ENCODE peak calls at places on chromosomes 16 and 17, in seven cellular contexts. K, D, N, Z, Q, O and V are unnamed samples.
A peak's percentile ranks its signal among the peaks of the same experiment; 100 is the strongest.

GRCh38 chr17:64133546-64134215 is 3.7 kb upstream of the ERN1 start:
- DNase-seq in K (peak; percentile 70), D (peak; percentile 46), N (no peak), Z (no peak), Q (peak; percentile 87), O (peak; percentile 65), V (peak; percentile 64)

GRCh38 chr17:74744714-74745547 is 3.5 kb upstream of the NHERF1 start:
- DNase-seq in K (peak; percentile 47), D (peak; percentile 91), N (peak; percentile 92), Z (peak; percentile 84), Q (peak; percentile 81), O (peak; percentile 79), V (peak; percentile 56)

GRCh38 chr16:31198207-31198882 is 4.2 kb downstream of the PYCARD start:
- DNase-seq in K (no peak), D (no peak), N (no peak), Z (no peak), Q (no peak), O (no peak), V (no peak)

GRCh38 chr17:66944365-66945203 is 19.9 kb upstream of the CACNG4 start:
- DNase-seq in K (peak; percentile 38), D (peak; percentile 36), N (no peak), Z (no peak), Q (no peak), O (no peak), V (no peak)

GRCh38 chr16:85514601-85515318 is 98.4 kb upstream of the GSE1 start:
- DNase-seq in K (peak; percentile 92), D (no peak), N (peak; percentile 85), Z (peak; percentile 65), Q (no peak), O (no peak), V (peak; percentile 96)

GRCh38 chr17:73231363-73231762 is 30.3 kb downstream of the CPSF4L start:
- DNase-seq in K (peak; percentile 25), D (no peak), N (no peak), Z (no peak), Q (peak; percentile 30), O (no peak), V (peak; percentile 17)

GRCh38 chr16:67773099-67773498 is 33.3 kb downstream of the RANBP10 start:
- DNase-seq in K (no peak), D (no peak), N (no peak), Z (no peak), Q (no peak), O (no peak), V (no peak)

GRCh38 chr17:65079489-65079900 is 23.0 kb upstream of the GNA13 start:
- DNase-seq in K (no peak), D (peak; percentile 68), N (no peak), Z (peak; percentile 77), Q (no peak), O (no peak), V (no peak)

GRCh38 chr17:1511756-1512321 is 4.6 kb downstream of the INPP5K start:
- DNase-seq in K (no peak), D (no peak), N (no peak), Z (peak; percentile 59), Q (no peak), O (no peak), V (peak; percentile 76)

GRCh38 chr17:49501496-49501895 is 6.4 kb downstream of the NGFR start:
- DNase-seq in K (no peak), D (no peak), N (peak; percentile 47), Z (peak; percentile 86), Q (no peak), O (no peak), V (no peak)

GRCh38 chr17:76472726-76473125 is 5.3 kb downstream of the AANAT start:
- DNase-seq in K (no peak), D (no peak), N (no peak), Z (no peak), Q (no peak), O (no peak), V (no peak)

GRCh38 chr16:10619271-10619849 is 39.0 kb upstream of the EMP2 start:
- DNase-seq in K (no peak), D (peak; percentile 75), N (peak; percentile 58), Z (peak; percentile 26), Q (no peak), O (peak; percentile 61), V (no peak)

DNA sequence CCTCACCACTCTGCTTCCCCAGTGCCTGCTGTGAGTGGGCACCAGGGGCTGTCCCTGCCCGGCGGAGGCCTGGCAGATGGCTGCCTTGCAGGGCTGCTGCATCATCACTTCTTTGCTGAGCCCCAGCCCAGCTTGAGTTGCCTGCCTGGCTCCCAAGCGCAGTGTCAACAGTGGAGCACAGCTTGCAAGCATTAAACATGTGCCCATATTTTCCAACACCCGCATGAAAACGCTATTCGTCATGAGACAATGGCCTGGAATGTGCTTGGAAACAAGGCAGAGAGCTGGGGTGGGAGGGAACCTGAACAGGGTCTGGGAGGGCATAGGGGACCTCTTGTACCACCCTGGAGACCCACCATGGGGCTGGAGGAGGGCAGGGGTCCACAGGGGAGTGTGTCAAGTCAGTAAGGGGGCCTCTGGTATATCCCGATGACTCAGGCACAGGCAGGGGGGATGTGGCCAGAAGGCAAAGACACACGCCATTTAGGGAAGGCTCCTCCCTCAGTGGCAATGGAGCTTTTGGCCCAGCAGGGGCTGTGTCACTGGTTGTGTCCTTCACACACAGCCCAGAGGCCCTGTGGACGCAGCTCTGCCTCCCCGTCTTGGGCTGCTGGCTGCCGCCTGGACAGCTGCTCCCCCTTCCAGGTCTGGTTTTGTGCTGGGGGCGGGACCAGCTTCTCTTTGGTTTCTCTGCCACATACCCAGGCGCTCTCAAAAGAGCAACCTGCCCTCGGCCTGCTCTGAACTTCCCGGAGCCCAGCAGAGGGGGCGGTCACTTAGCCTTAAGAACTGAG is 17.4 kb upstream of the MTSS2 start:
- DNase-seq in K (peak; percentile 94), D (peak; percentile 68), N (peak; percentile 86), Z (no peak), Q (no peak), O (no peak), V (peak; percentile 98)
- TF ChIP-seq CTCF in K (peak; percentile 55), D (peak; percentile 37), N (peak; percentile 35), Z (no peak), Q (no peak), O (no peak), V (peak; percentile 71)

DNA sequence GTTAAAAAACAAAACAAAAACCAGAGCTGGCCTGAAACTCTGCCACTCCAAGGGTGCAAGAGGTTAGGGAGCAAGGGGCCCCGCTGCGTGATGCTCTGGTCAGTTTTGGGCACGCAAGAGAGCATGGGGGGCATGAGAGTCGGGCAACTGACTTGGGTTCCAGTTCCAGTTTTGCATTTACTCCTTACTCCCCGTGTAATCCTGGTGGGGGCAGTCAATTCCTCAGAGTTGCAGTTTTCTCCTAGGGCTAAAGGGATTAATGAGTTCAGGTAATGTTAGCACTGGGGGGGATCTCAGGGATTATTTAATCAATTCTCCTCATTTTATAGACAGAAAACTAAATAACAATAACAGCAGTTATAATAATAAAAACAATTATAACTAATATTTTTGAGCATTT is 72.9 kb upstream of the PMFBP1 start:
- DNase-seq in K (no peak), D (no peak), N (no peak), Z (no peak), Q (no peak), O (no peak), V (no peak)
- TF ChIP-seq CTCF in K (no peak), D (peak; percentile 42), N (no peak), Z (no peak), Q (no peak), O (no peak), V (no peak)

DNA sequence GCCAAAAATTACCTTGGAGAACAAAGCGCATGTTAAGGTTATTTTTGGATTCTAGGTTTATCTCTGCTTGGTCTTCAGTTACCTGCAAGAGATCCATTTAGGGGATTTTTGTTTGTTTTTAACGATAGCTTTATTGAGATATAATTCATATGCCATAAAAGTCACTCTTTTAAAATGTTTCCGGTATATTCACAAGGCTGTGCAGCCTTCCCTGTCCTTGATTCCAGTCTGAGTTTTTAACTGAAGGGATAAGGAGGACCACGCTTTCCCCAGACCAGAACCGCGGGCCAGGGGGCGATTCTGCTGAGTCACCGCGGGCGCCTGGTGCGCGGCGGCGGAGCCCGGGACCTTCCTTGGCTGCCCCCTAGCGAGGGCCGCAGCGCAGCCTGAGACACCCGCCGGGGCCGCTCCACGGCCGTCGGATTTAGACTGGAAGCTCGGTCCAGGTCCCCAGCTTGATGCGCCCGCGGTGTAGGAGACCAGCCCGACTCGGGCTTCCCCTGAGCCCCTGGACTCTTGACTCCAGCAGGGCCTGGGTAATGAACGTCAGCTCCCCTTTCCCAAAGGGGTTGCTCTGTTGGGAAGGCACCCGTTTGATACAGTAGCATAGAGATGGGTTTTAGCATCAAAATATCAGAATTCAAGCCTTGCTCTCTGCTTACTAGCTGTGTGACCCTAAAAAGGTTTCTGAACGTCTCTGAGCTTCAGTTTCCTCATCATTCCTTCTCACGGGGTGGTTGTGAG is 50.0 kb upstream of the STH start:
- DNase-seq in K (peak; percentile 49), D (peak; percentile 88), N (peak; percentile 90), Z (peak; percentile 28), Q (peak; percentile 52), O (peak; percentile 88), V (peak; percentile 48)
- TF ChIP-seq CTCF in K (peak; percentile 80), D (peak; percentile 84), N (peak; percentile 82), Z (peak; percentile 41), Q (peak; percentile 74), O (peak; percentile 72), V (peak; percentile 61)

GRCh38 chr17:82256242-82256894 is 17.1 kb downstream of the CSNK1D start:
- DNase-seq in K (no peak), D (no peak), N (no peak), Z (no peak), Q (no peak), O (no peak), V (no peak)

GRCh38 chr17:82252511-82253178 is 20.9 kb downstream of the CSNK1D start:
- DNase-seq in K (no peak), D (no peak), N (peak; percentile 42), Z (no peak), Q (no peak), O (no peak), V (no peak)

GRCh38 chr17:82257473-82257872 is 16.0 kb downstream of the CSNK1D start:
- DNase-seq in K (no peak), D (peak; percentile 83), N (peak; percentile 83), Z (no peak), Q (peak; percentile 74), O (no peak), V (no peak)

GRCh38 chr17:82253179-82253544 is 20.3 kb downstream of the CSNK1D start:
- DNase-seq in K (no peak), D (no peak), N (peak; percentile 35), Z (no peak), Q (no peak), O (no peak), V (no peak)

DNA sequence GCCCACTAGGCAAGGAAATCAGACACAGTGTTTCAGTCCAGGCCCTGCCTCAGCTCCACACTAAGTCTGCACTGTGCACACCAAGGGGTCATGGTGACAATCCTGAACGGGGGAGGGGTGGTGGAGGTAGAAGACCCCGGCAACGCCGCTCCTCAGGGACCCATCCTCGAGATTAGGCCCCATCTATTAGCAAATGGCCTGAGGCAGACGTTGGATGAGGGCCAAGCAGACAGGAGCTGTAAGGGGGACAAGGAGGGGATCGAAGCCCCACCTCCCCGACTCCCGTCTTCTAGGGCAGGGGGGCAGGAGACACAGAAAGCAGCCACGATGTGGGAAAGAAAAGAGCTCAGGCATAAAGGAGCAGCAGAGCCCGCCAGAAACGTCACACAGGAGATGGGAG is 17.9 kb downstream of the CSNK1D start:
- DNase-seq in K (no peak), D (no peak), N (peak; percentile 30), Z (no peak), Q (no peak), O (no peak), V (no peak)
- TF ChIP-seq CTCF in K (no peak), D (no peak), N (no peak), Z (no peak), Q (no peak), O (no peak), V (no peak)

GRCh38 chr17:43006639-43007551 is at the start of gene IFI35:
- DNase-seq in K (peak; percentile 82), D (peak; percentile 88), N (peak; percentile 87), Z (peak; percentile 73), Q (peak; percentile 78), O (peak; percentile 90), V (peak; percentile 79)
- TF ChIP-seq CTCF in K (peak; percentile 49), D (no peak), N (peak; percentile 25), Z (no peak), Q (peak; percentile 70), O (peak; percentile 66), V (peak; percentile 41)

GRCh38 chr16:14399397-14400284 is 230.4 kb downstream of the PARN start:
- DNase-seq in K (peak; percentile 62), D (no peak), N (peak; percentile 82), Z (no peak), Q (no peak), O (no peak), V (peak; percentile 78)
- TF ChIP-seq CTCF in K (no peak), D (no peak), N (no peak), Z (no peak), Q (no peak), O (no peak), V (no peak)